ENCODE peak calls at places on chromosomes 12 and 14, in five cellular contexts. One of them, this sample, is unnamed.

GRCh38 chr12:74889563-74890236 is 319.9 kb downstream of the KCNC2 start:
- DNase-seq in K562: no peak
- DNase-seq in GM12878: no peak
- DNase-seq in HepG2: no peak
- DNase-seq in SK-N-SH: no peak
- DNase-seq in this sample: no peak

GRCh38 chr14:22403286-22403685 is 185.7 kb downstream of the DAD1 start:
- DNase-seq in GM12878: no peak
- DNase-seq in K562: no peak
- DNase-seq in HepG2: no peak
- DNase-seq in SK-N-SH: no peak
- DNase-seq in this sample: no peak

GRCh38 chr12:65620026-65620425 is 204.3 kb upstream of the HMGA2 start:
- DNase-seq in GM12878: no peak
- DNase-seq in SK-N-SH: no peak
- DNase-seq in HepG2: no peak
- DNase-seq in K562: no peak
- DNase-seq in this sample: no peak

GRCh38 chr14:67335781-67336180 is 23.8 kb downstream of the ATP6V1D start:
- DNase-seq in GM12878: no peak
- DNase-seq in K562: peak; percentile 28
- DNase-seq in HepG2: peak; percentile 56
- DNase-seq in SK-N-SH: peak; percentile 27
- DNase-seq in this sample: no peak

GRCh38 chr14:97107760-97108159 is 310.6 kb downstream of the VRK1 start:
- DNase-seq in HepG2: no peak
- DNase-seq in GM12878: no peak
- DNase-seq in K562: no peak
- DNase-seq in SK-N-SH: no peak
- DNase-seq in this sample: no peak

GRCh38 chr12:125100551-125101434 is 35.6 kb downstream of the AACS start:
- DNase-seq in GM12878: no peak
- DNase-seq in K562: no peak
- DNase-seq in HepG2: peak; percentile 81
- DNase-seq in SK-N-SH: no peak
- DNase-seq in this sample: no peak

GRCh38 chr12:4604684-4605193 is 42.7 kb downstream of the DYRK4 start:
- DNase-seq in K562: peak; percentile 83
- DNase-seq in HepG2: peak; percentile 78
- DNase-seq in GM12878: peak; percentile 68
- DNase-seq in SK-N-SH: peak; percentile 72
- DNase-seq in this sample: peak; percentile 88

GRCh38 chr14:92726135-92726932 is 22.1 kb downstream of the LGMN start:
- DNase-seq in SK-N-SH: no peak
- DNase-seq in HepG2: no peak
- DNase-seq in GM12878: no peak
- DNase-seq in K562: peak; percentile 48
- DNase-seq in this sample: no peak

GRCh38 chr12:69435644-69436043 is 34.5 kb upstream of the FRS2 start:
- DNase-seq in GM12878: no peak
- DNase-seq in HepG2: no peak
- DNase-seq in K562: no peak
- DNase-seq in SK-N-SH: no peak
- DNase-seq in this sample: no peak

GRCh38 chr14:52563120-52563519 is 10.5 kb downstream of the GPR137C start:
- DNase-seq in HepG2: no peak
- DNase-seq in GM12878: no peak
- DNase-seq in K562: no peak
- DNase-seq in SK-N-SH: peak; percentile 7
- DNase-seq in this sample: no peak

GRCh38 chr12:53981652-53982565 is 3.0 kb upstream of the HOXC10 start:
- DNase-seq in SK-N-SH: no peak
- DNase-seq in K562: no peak
- DNase-seq in GM12878: no peak
- DNase-seq in HepG2: no peak
- DNase-seq in this sample: no peak

GRCh38 chr14:32620303-32620702 is 291.2 kb downstream of the AKAP6 start:
- DNase-seq in HepG2: no peak
- DNase-seq in GM12878: no peak
- DNase-seq in SK-N-SH: no peak
- DNase-seq in K562: no peak
- DNase-seq in this sample: no peak

GRCh38 chr12:95959107-95959506 is 16.0 kb downstream of the AMDHD1 start:
- DNase-seq in SK-N-SH: peak; percentile 53
- DNase-seq in GM12878: no peak
- DNase-seq in K562: no peak
- DNase-seq in HepG2: peak; percentile 59
- DNase-seq in this sample: no peak

GRCh38 chr12:42834062-42834461 is 244.5 kb upstream of the PRICKLE1 start:
- DNase-seq in HepG2: no peak
- DNase-seq in SK-N-SH: no peak
- DNase-seq in GM12878: no peak
- DNase-seq in K562: no peak
- DNase-seq in this sample: no peak

GRCh38 chr12:11654338-11654737 is 4.9 kb downstream of the ETV6 start:
- DNase-seq in SK-N-SH: no peak
- DNase-seq in GM12878: peak; percentile 40
- DNase-seq in K562: no peak
- DNase-seq in HepG2: no peak
- DNase-seq in this sample: peak; percentile 37

GRCh38 chr12:49622501-49623141 is 740 bp upstream of the PRPF40B start:
- DNase-seq in K562: peak; percentile 44
- DNase-seq in GM12878: peak; percentile 55
- DNase-seq in SK-N-SH: no peak
- DNase-seq in HepG2: no peak
- DNase-seq in this sample: peak; percentile 33

GRCh38 chr12:120252071-120252906 is 13.2 kb downstream of the PXN start:
- DNase-seq in HepG2: no peak
- DNase-seq in SK-N-SH: no peak
- DNase-seq in K562: no peak
- DNase-seq in GM12878: no peak
- DNase-seq in this sample: no peak

GRCh38 chr12:26728205-26729050 is 104.6 kb downstream of the ITPR2 start:
- DNase-seq in HepG2: no peak
- DNase-seq in SK-N-SH: no peak
- DNase-seq in GM12878: peak; percentile 76
- DNase-seq in K562: no peak
- DNase-seq in this sample: no peak

GRCh38 chr14:35362911-35363374 is 41.6 kb downstream of the NFKBIA start:
- DNase-seq in SK-N-SH: no peak
- DNase-seq in K562: no peak
- DNase-seq in HepG2: no peak
- DNase-seq in GM12878: no peak
- DNase-seq in this sample: no peak

GRCh38 chr12:8145754-8146415 is 10.9 kb upstream of the ZNF705A start:
- DNase-seq in K562: no peak
- DNase-seq in GM12878: no peak
- DNase-seq in SK-N-SH: no peak
- DNase-seq in HepG2: no peak
- DNase-seq in this sample: no peak

GRCh38 chr14:55752580-55753365 is 172.8 kb downstream of the KTN1 start:
- DNase-seq in HepG2: no peak
- DNase-seq in SK-N-SH: no peak
- DNase-seq in K562: no peak
- DNase-seq in GM12878: no peak
- DNase-seq in this sample: no peak

GRCh38 chr14:69625299-69626131 is 14.1 kb downstream of the SUSD6 start:
- DNase-seq in GM12878: peak; percentile 88
- DNase-seq in K562: peak; percentile 62
- DNase-seq in HepG2: no peak
- DNase-seq in SK-N-SH: no peak
- DNase-seq in this sample: no peak

GRCh38 chr12:80598004-80598606 is 109.3 kb upstream of the MYF6 start:
- DNase-seq in K562: no peak
- DNase-seq in SK-N-SH: no peak
- DNase-seq in GM12878: no peak
- DNase-seq in HepG2: peak; percentile 20
- DNase-seq in this sample: no peak

GRCh38 chr12:121033625-121034349 is 5.3 kb downstream of the OASL start:
- DNase-seq in SK-N-SH: no peak
- DNase-seq in K562: no peak
- DNase-seq in HepG2: no peak
- DNase-seq in GM12878: peak; percentile 38
- DNase-seq in this sample: no peak

GRCh38 chr12:127414186-127414585 is 852.8 kb upstream of the TMEM132C start:
- DNase-seq in SK-N-SH: no peak
- DNase-seq in K562: no peak
- DNase-seq in HepG2: no peak
- DNase-seq in GM12878: no peak
- DNase-seq in this sample: no peak

DNA sequence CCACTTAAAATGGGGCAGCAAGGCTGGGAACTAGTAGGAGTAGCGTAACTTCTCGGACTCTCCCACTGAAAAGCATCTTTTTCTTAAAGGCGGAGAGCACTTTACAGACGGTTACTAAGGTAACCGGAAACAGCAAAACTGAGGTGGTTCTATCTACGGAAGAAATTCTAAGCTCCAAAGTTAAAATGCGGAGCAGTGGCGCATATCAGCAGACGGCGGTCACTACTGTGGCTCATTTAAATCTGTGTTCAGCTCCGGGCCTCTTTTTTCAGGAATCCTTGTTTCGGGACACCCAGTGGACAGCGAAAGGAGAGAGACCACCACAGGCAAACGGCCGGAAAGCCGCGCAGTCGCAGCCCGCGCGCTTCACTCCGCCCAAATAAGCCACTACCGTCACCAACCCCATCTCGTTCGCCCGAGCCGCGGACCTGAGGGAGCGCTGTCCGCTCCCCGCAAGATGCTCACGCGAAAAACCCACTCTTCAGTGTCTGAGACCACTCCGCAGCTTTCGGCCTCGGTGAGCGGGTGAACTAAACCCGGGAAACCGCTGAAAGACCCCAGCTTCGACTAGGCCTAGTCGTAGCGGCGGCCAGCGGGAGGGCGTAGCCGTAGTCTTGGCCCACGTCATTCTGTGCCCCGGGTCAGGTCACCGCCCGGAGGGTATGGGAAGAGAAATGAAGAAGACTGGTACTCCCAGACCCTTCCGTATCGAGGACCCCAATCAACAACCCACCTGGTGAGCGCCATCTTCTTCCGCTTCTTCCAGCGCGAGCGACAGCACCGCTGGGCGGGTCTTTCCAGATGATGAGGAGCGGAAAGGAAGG is at the start of gene SNW1:
- DNase-seq in K562: peak; percentile 94
- DNase-seq in HepG2: peak; percentile 91
- DNase-seq in SK-N-SH: peak; percentile 90
- DNase-seq in GM12878: no peak
- DNase-seq in this sample: peak; percentile 85
- TF ChIP-seq GABPA in K562: peak; percentile 87
- TF ChIP-seq GABPA in HepG2: peak; percentile 92
- TF ChIP-seq GABPA in SK-N-SH: peak; percentile 79
- TF ChIP-seq GABPA in GM12878: peak; percentile 85
- TF ChIP-seq GABPA in this sample: peak; percentile 59

DNA sequence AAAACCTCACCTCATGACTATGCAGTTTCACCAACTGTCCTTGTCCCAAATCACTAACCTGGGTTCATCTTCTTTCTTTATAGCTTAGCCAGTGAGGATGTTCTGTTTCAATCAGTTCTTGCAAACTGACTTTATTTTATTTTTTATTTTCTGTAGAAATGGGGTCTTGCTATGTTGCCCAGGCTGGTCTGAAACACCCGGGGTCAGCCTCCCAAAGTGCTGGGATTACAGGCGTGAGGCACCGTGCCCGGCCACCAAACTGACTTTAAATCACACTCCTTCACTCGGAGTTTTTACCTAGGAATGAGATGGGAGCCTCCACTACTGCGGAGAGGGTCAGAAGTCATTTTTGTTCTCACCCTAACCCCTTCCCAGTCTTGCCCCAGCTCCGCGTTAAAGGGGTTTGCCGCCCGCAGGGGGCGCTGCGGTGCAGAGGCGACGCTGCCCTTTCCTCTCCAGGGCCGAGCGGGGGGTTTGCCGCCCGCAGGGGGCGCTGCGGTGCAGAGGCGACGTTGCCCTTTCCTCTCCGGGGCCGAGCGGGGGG is 7.0 kb upstream of the B4GALNT3 start:
- DNase-seq in K562: no peak
- DNase-seq in HepG2: no peak
- DNase-seq in GM12878: no peak
- DNase-seq in SK-N-SH: no peak
- DNase-seq in this sample: no peak
- TF ChIP-seq CTCF in K562: peak; percentile 78
- TF ChIP-seq CTCF in HepG2: peak; percentile 80
- TF ChIP-seq CTCF in GM12878: peak; percentile 44
- TF ChIP-seq CTCF in SK-N-SH: peak; percentile 17
- TF ChIP-seq CTCF in this sample: no peak

DNA sequence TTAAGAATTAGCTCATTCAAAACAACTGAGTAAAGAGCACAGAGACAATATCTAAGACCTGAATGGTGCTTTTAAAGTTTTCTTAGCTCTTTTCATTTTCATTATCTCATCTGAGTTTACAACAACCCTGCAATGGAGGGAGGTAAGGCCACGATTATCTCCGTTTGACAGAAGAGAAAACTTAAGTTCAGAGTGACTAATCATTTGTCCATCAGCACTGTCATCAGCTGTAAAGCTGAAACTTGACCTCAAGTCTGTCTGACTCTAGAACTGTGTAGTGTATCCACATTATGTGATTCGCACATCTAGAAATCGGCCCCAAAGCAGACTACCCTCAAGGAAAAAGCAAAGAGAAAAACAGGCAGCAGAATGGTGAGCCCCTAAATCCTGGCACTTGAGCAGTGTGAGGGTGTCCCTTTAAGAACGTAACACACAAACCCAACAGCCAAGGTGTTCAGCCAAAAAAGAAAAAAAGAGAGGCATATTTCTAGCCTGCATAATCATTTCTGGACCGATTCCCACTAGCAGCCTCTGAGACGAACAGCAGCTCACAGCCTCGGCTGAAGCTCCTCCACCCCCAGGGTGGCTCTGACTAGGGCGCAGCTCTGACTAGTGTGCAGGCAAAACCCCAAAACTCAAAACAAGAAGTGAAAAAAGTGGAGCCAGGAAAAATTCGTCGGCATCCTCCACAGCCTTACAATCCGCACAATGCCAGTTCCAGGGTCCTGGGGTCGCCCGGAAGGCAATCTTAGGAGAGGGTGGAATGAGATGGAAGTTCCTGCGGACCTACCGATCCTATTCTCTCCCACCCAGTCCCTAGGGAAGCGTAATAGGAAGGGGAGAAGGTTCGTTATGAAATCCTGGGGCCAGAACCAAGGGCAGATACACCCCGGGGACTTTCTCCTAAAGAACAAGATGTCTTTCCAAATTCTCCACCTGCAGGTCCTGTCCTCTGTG is 1.5 kb downstream of the STXBP6 start:
- DNase-seq in SK-N-SH: no peak
- DNase-seq in K562: peak; percentile 69
- DNase-seq in HepG2: no peak
- DNase-seq in GM12878: no peak
- DNase-seq in this sample: no peak
- TF ChIP-seq GABPA in SK-N-SH: no peak
- TF ChIP-seq GABPA in K562: no peak
- TF ChIP-seq GABPA in HepG2: no peak
- TF ChIP-seq GABPA in GM12878: no peak
- TF ChIP-seq GABPA in this sample: no peak

DNA sequence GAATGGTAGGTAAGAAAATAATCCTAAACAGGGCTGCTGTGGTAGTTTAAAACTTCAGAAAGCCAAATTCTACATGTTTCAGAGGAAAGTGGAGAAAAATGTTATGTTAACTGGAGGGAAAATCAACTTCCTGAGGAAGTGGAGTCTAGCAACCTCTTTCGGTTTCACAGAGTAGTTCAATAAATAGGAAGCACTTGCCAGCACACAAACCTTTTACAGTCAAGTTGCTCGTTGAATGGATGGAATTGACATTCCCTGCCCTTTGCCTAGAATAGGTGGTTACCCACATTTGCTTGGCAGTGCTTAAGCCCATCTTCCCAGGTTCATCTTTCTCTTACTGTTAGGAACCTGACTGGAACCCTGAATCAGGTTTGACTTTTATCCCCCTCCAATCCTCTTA is 15.9 kb downstream of the ANKRD13A start:
- DNase-seq in K562: no peak
- DNase-seq in HepG2: no peak
- DNase-seq in GM12878: no peak
- DNase-seq in SK-N-SH: no peak
- DNase-seq in this sample: no peak
- TF ChIP-seq CTCF in K562: no peak
- TF ChIP-seq CTCF in HepG2: no peak
- TF ChIP-seq CTCF in GM12878: peak; percentile 20
- TF ChIP-seq CTCF in SK-N-SH: no peak
- TF ChIP-seq CTCF in this sample: peak; percentile 12